ENCODE peak calls at places on chromosome 5, in eight cellular contexts. H is lower lobe of right lung, T is upper lobe of right lung, O is PC-3, X is AG04450, M is fibroblast of the aortic adventitia, E is AG10803, F is neuronal stem cell. J is an unnamed sample.

GRCh38 chr5:135426102-135427082 is 20.8 kb downstream of the DCANP1 start:
- DNase-seq in T (no peak), E (peak), O (peak), F (peak), M (peak), X (no peak), H (no peak), J (peak)

GRCh38 chr5:14100281-14100680 is 42.9 kb upstream of the TRIO start:
- DNase-seq in T (no peak), O (peak), H (no peak), F (no peak), E (no peak), M (no peak), X (no peak), J (no peak)

GRCh38 chr5:125043781-125044391 is 297.4 kb upstream of the ZNF608 start:
- DNase-seq in O (peak), E (peak), M (peak), F (no peak), H (peak), X (no peak), T (peak), J (peak)

GRCh38 chr5:170266570-170267379 is 30.8 kb downstream of the LCP2 start:
- DNase-seq in X (no peak), T (no peak), H (no peak), M (no peak), F (no peak), E (no peak), O (no peak), J (no peak)

GRCh38 chr5:144451187-144451973 is 280.7 kb downstream of the KCTD16 start:
- DNase-seq in M (peak), H (no peak), O (no peak), X (no peak), T (no peak), F (no peak), E (peak), J (no peak)

GRCh38 chr5:83767409-83767992 is 46.8 kb upstream of the HAPLN1 start:
- DNase-seq in H (no peak), M (no peak), F (peak), O (peak), T (no peak), X (no peak), E (no peak), J (peak)

GRCh38 chr5:125412051-125412560 is 665.7 kb upstream of the ZNF608 start:
- DNase-seq in O (peak), E (no peak), X (no peak), M (peak), H (no peak), T (no peak), F (no peak), J (no peak)

GRCh38 chr5:142585451-142585850 is 100.4 kb downstream of the FGF1 start:
- DNase-seq in X (no peak), F (no peak), M (no peak), H (no peak), T (no peak), E (no peak), O (no peak), J (no peak)

GRCh38 chr5:35202319-35203111 is 27.8 kb downstream of the PRLR start:
- DNase-seq in O (peak), M (peak), H (peak), E (peak), T (no peak), F (peak), X (no peak), J (peak)

GRCh38 chr5:55629790-55630189 is 82.3 kb downstream of the SLC38A9 start:
- DNase-seq in H (no peak), O (no peak), M (no peak), E (no peak), X (no peak), F (no peak), T (no peak), J (peak)

GRCh38 chr5:36644727-36645126 is 38.3 kb downstream of the SLC1A3 start:
- DNase-seq in T (no peak), O (peak), E (no peak), M (no peak), H (no peak), F (no peak), X (no peak), J (no peak)

GRCh38 chr5:97127727-97128126 is 14.7 kb downstream of the LIX1 start:
- DNase-seq in T (no peak), X (no peak), O (no peak), E (no peak), H (no peak), F (no peak), M (peak), J (no peak)

GRCh38 chr5:174444791-174445190 is 279.6 kb upstream of the MSX2 start:
- DNase-seq in F (no peak), E (no peak), H (no peak), T (no peak), O (no peak), X (no peak), M (no peak), J (no peak)

GRCh38 chr5:8333445-8333844 is 464.5 kb downstream of the MTRR start:
- DNase-seq in T (no peak), O (no peak), X (no peak), M (no peak), H (no peak), F (no peak), E (no peak), J (no peak)

GRCh38 chr5:5492087-5492933 is 69.8 kb downstream of the ICE1 start:
- DNase-seq in T (no peak), F (peak), E (peak), M (peak), O (peak), X (no peak), H (no peak), J (peak)

GRCh38 chr5:151569132-151570046 is 21.7 kb downstream of the FAT2 start:
- DNase-seq in E (no peak), O (no peak), H (no peak), T (no peak), M (peak), X (no peak), F (no peak), J (peak)

GRCh38 chr5:1847611-1848010 is 35.1 kb downstream of the IRX4 start:
- DNase-seq in T (no peak), M (no peak), H (peak), O (no peak), E (no peak), X (no peak), F (no peak), J (no peak)

GRCh38 chr5:170813231-170813630 is 29.7 kb downstream of the GABRP start:
- DNase-seq in X (no peak), M (no peak), O (no peak), E (no peak), T (no peak), F (no peak), H (no peak), J (no peak)

GRCh38 chr5:59923465-59923864 is 29.9 kb upstream of the PDE4D start:
- DNase-seq in E (peak), M (peak), X (no peak), H (no peak), T (no peak), O (no peak), F (no peak), J (peak)

GRCh38 chr5:45695011-45695667 is 1.0 kb downstream of the HCN1 start:
- DNase-seq in M (no peak), H (no peak), T (no peak), E (no peak), X (no peak), F (no peak), O (no peak), J (no peak)

GRCh38 chr5:156981481-156981880 is 18.5 kb upstream of the TIMD4 start:
- DNase-seq in M (no peak), O (no peak), F (no peak), T (no peak), X (no peak), H (no peak), E (no peak), J (no peak)

GRCh38 chr5:119287547-119288073 is 68.2 kb upstream of the TNFAIP8 start:
- DNase-seq in T (no peak), H (no peak), F (no peak), O (peak), X (no peak), E (no peak), M (peak), J (no peak)

GRCh38 chr5:83726912-83727311 is 6.3 kb upstream of the HAPLN1 start:
- DNase-seq in X (no peak), O (no peak), T (no peak), H (no peak), M (peak), E (peak), F (no peak), J (no peak)

GRCh38 chr5:93381057-93381456 is 200.0 kb downstream of the NR2F1-AS1 start:
- DNase-seq in T (no peak), F (no peak), E (no peak), M (no peak), H (no peak), X (no peak), O (peak), J (peak)

GRCh38 chr5:168851902-168852321 is 272.7 kb upstream of the PANK3 start:
- DNase-seq in X (no peak), O (peak), T (no peak), E (peak), M (peak), H (no peak), F (no peak), J (peak)

GRCh38 chr5:10562202-10563131 is 1.4 kb upstream of the ANKRD33B start:
- DNase-seq in E (no peak), X (no peak), F (no peak), T (no peak), H (no peak), M (no peak), O (no peak), J (no peak)

GRCh38 chr5:112240011-112240410 is 179.1 kb downstream of the EPB41L4A start:
- DNase-seq in T (no peak), O (peak), F (no peak), M (peak), H (no peak), X (no peak), E (no peak), J (no peak)

GRCh38 chr5:82467006-82467561 is 188.9 kb upstream of the RPS23 start:
- DNase-seq in M (peak), T (no peak), H (no peak), X (no peak), F (no peak), E (peak), O (no peak), J (peak)

GRCh38 chr5:4199036-4199435 is 603.4 kb downstream of the IRX1 start:
- DNase-seq in X (no peak), M (no peak), O (no peak), H (no peak), T (no peak), F (no peak), E (no peak), J (no peak)

GRCh38 chr5:179577286-179577960 is 27.1 kb downstream of the RUFY1 start:
- DNase-seq in X (no peak), O (no peak), E (no peak), M (no peak), T (no peak), H (no peak), F (no peak), J (no peak)

GRCh38 chr5:33470544-33470943 is 29.8 kb downstream of the TARS1 start:
- DNase-seq in O (peak), F (peak), X (peak), E (peak), T (no peak), M (peak), H (no peak), J (peak)

GRCh38 chr5:93587919-93588585 is 5.0 kb downstream of the NR2F1 start:
- DNase-seq in X (no peak), O (no peak), H (no peak), T (no peak), M (no peak), F (no peak), E (no peak), J (no peak)

GRCh38 chr5:93076096-93076495 is 504.9 kb downstream of the NR2F1-AS1 start:
- DNase-seq in T (no peak), X (no peak), M (peak), F (no peak), H (no peak), E (no peak), O (no peak), J (peak)

GRCh38 chr5:115349001-115349817 is 52.8 kb upstream of the CCDC112 start:
- DNase-seq in M (peak), X (peak), H (no peak), T (no peak), E (peak), F (no peak), O (peak), J (peak)

GRCh38 chr5:19855929-19856328 is 132.1 kb downstream of the CDH18 start:
- DNase-seq in E (peak), H (no peak), X (peak), T (no peak), F (no peak), O (no peak), M (peak), J (no peak)

GRCh38 chr5:158463188-158463587 is 604.2 kb upstream of the CLINT1 start:
- DNase-seq in M (no peak), E (peak), X (no peak), F (no peak), T (no peak), H (no peak), O (peak), J (peak)

GRCh38 chr5:22678886-22679285 is 174.3 kb downstream of the CDH12 start:
- DNase-seq in M (no peak), X (no peak), T (no peak), F (no peak), E (no peak), O (no peak), H (no peak), J (no peak)

GRCh38 chr5:39137391-39138181 is 63.4 kb upstream of the RICTOR start:
- DNase-seq in X (no peak), O (peak), H (no peak), T (no peak), F (no peak), E (no peak), M (no peak), J (no peak)

GRCh38 chr5:72005676-72006075 is 101.6 kb upstream of the MAP1B start:
- DNase-seq in M (no peak), H (no peak), F (no peak), X (no peak), O (no peak), T (no peak), E (no peak), J (no peak)

GRCh38 chr5:16891043-16891442 is 45.0 kb downstream of the MYO10 start:
- DNase-seq in T (no peak), F (no peak), H (no peak), O (no peak), E (no peak), X (no peak), M (no peak), J (no peak)

GRCh38 chr5:16896767-16897166 is 39.3 kb downstream of the MYO10 start:
- DNase-seq in H (no peak), E (no peak), T (no peak), X (no peak), O (no peak), M (no peak), F (no peak), J (no peak)

GRCh38 chr5:16897284-16897704 is 38.8 kb downstream of the MYO10 start:
- DNase-seq in X (no peak), O (peak), H (no peak), F (no peak), E (peak), T (no peak), M (peak), J (peak)

GRCh38 chr5:16897800-16898199 is 38.3 kb downstream of the MYO10 start:
- DNase-seq in E (no peak), H (no peak), M (no peak), F (no peak), T (no peak), O (no peak), X (no peak), J (no peak)

GRCh38 chr5:16894236-16895057 is 41.6 kb downstream of the MYO10 start:
- DNase-seq in O (peak), T (no peak), X (peak), E (peak), F (peak), H (no peak), M (peak), J (peak)
- H3K4me3 ChIP-seq in O (peak), T (no peak), X (no peak), E (no peak), F (no peak), H (no peak), M (no peak), J (no peak)

GRCh38 chr5:16549491-16550233 is 67.1 kb downstream of the RETREG1 start:
- DNase-seq in E (peak), H (no peak), F (no peak), M (peak), T (no peak), O (no peak), X (no peak), J (peak)
- H3K4me3 ChIP-seq in E (no peak), H (no peak), F (no peak), M (no peak), T (no peak), O (peak), X (no peak), J (no peak)

GRCh38 chr5:74261906-74262305 is 378.6 kb downstream of the ENC1 start:
- DNase-seq in E (peak), T (no peak), F (no peak), M (peak), O (no peak), H (no peak), X (no peak), J (peak)
- H3K4me3 ChIP-seq in E (no peak), T (no peak), F (no peak), M (no peak), O (no peak), H (no peak), X (no peak), J (no peak)

DNA sequence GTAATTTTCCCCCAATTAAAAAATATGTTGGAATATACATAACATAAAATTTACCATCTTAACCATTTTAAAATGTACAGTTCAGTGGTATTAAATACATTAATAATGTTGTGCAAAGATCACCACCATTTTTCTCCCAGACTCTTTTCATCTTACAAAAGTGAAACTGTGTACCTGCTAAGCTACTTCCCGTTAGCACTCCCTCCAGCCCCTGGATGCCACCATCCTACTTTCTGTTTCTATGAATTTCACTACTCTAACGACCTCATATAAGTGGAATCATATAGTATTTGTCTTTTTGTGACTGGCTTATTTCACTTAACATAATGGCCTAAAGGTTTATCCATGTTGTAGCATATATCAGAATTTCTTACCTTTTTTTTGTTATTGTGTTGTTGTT is 112.9 kb downstream of the HSPA4 start:
- DNase-seq in O (no peak), X (no peak), T (no peak), F (no peak), E (no peak), H (no peak), M (no peak), J (no peak)
- H3K4me3 ChIP-seq in O (no peak), X (no peak), T (no peak), F (no peak), E (no peak), H (no peak), M (no peak), J (no peak)

GRCh38 chr5:138273834-138274188 is 610 bp downstream of the GFRA3 start:
- DNase-seq in O (no peak), E (no peak), M (no peak), F (no peak), T (no peak), H (no peak), X (no peak), J (no peak)
- H3K4me3 ChIP-seq in O (no peak), E (peak), M (peak), F (peak), T (peak), H (peak), X (peak), J (no peak)

GRCh38 chr5:100899675-100900074 is 3.4 kb downstream of the ST8SIA4 start:
- DNase-seq in X (no peak), H (no peak), E (no peak), F (no peak), M (no peak), O (no peak), T (no peak), J (no peak)
- H3K4me3 ChIP-seq in X (no peak), H (peak), E (no peak), F (no peak), M (no peak), O (peak), T (peak), J (no peak)